ENCODE peak calls at places on chromosomes 1 and 21, in seven cellular contexts. E is ovary, A is neural progenitor cell, S is left lung, B is GM20000, F is osteocyte, V is endodermal cell. Y is an unnamed sample.

GRCh38 chr1:227449051-227449450 is 114.3 kb upstream of the ZNF678 start:
- DNase-seq in B (peak; percentile 52), E (no peak), S (no peak), F (no peak), V (peak; percentile 83), A (peak; percentile 68), Y (no peak)

GRCh38 chr21:45995686-45996179 is 14.2 kb downstream of the COL6A1 start:
- DNase-seq in E (peak; percentile 28), B (no peak), A (no peak), V (peak; percentile 37), F (peak; percentile 81), S (peak; percentile 31), Y (no peak)

GRCh38 chr1:46513536-46513935 is 23.9 kb downstream of the DMBX1 start:
- DNase-seq in V (no peak), S (no peak), A (no peak), B (no peak), E (no peak), F (no peak), Y (no peak)

GRCh38 chr1:29849038-29849750 is 612.9 kb downstream of the PTPRU start:
- DNase-seq in B (peak; percentile 41), E (no peak), V (peak; percentile 88), A (peak; percentile 76), S (no peak), F (peak; percentile 71), Y (no peak)

GRCh38 chr21:19458295-19458694 is 1054.7 kb upstream of the TMPRSS15 start:
- DNase-seq in B (no peak), E (no peak), A (no peak), V (no peak), F (no peak), S (no peak), Y (no peak)

GRCh38 chr1:231357831-231358354 is 19.8 kb downstream of the SPRTN start:
- DNase-seq in S (no peak), V (peak; percentile 61), A (peak; percentile 73), E (no peak), F (no peak), B (peak; percentile 53), Y (no peak)

GRCh38 chr1:215526147-215526845 is 40.8 kb upstream of the KCTD3 start:
- DNase-seq in A (peak; percentile 59), V (no peak), S (no peak), E (no peak), B (peak; percentile 29), F (no peak), Y (no peak)

GRCh38 chr1:20470174-20470573 is 15.8 kb downstream of the CAMK2N1 start:
- DNase-seq in B (no peak), A (no peak), F (no peak), S (no peak), E (no peak), V (no peak), Y (no peak)

GRCh38 chr1:41537788-41538351 is 53.4 kb upstream of the EDN2 start:
- DNase-seq in E (peak; percentile 70), V (no peak), F (no peak), A (no peak), B (no peak), S (peak; percentile 53), Y (no peak)

GRCh38 chr1:228378453-228379164 is 28.0 kb downstream of the TRIM11 start:
- DNase-seq in A (peak; percentile 83), V (peak; percentile 97), F (no peak), S (peak; percentile 80), E (peak; percentile 84), B (no peak), Y (peak; percentile 87)

GRCh38 chr1:111221633-111222286 is 5.8 kb upstream of the CHI3L2 start:
- DNase-seq in B (peak; percentile 75), E (no peak), F (no peak), A (no peak), V (no peak), S (no peak), Y (no peak)
- TF ChIP-seq CTCF in B (no peak), E (no peak), F (no peak), A (no peak), V (no peak), S (no peak), Y (no peak)

GRCh38 chr1:1841575-1841991 is 49.3 kb downstream of the GNB1 start:
- DNase-seq in F (no peak), E (no peak), B (no peak), V (no peak), S (no peak), A (no peak), Y (no peak)
- TF ChIP-seq CTCF in F (peak; percentile 12), E (no peak), B (no peak), V (no peak), S (no peak), A (no peak), Y (no peak)

DNA sequence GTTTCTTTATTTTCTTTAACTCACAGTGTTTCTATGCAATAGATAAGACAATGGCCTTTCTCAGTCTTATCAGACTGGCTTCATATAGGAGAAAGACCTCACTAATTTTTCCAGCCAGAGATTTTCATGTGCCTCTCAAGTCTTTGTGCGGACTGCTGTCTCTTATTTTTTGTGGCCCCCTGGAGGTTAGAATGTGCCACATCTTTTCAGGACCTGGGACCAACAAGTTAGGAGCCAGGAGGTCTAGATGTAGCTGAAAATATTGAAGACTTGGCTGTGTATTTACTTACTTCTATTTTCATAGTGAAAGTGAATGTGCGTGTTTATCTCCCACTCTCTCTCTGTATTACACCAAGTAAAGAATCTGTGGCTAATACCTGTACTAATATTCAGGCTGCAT is 42.1 kb upstream of the CFHR3 start:
- DNase-seq in B (no peak), V (no peak), E (no peak), A (peak; percentile 6), S (no peak), F (no peak), Y (no peak)
- TF ChIP-seq CTCF in B (no peak), V (peak; percentile 72), E (no peak), A (peak; percentile 46), S (no peak), F (no peak), Y (peak; percentile 40)

DNA sequence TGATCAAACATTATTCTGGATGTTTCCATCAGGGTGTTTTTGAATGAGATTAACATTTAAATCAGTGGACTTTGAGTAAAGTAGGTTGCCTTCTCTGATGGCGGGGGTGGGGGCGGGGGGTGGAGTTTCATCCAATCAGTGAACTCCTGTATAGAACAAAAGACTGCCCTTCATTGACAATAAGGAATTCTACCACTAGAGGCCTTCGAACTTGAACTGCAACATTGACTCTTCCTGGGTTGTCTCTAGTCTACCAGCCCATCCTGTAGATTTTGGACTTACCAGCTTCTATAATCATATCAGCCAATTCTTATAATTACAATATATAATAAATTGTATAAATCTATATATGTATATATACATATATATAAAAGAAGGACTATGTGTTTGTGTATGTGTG is 520.4 kb upstream of the CXADR start:
- DNase-seq in A (no peak), S (no peak), B (no peak), E (no peak), V (peak; percentile 49), F (no peak), Y (no peak)
- TF ChIP-seq CTCF in A (no peak), S (no peak), B (no peak), E (no peak), V (peak; percentile 52), F (no peak), Y (peak; percentile 34)